ENCODE peak calls at places on chromosomes 6 and 20, in seven cellular contexts. M, D, H, G, X, C and I are unnamed samples.

GRCh38 chr6:108742041-108742440 is 106.2 kb upstream of the ARMC2 start:
- DNase-seq in X (no peak), C (no peak), H (no peak), M (no peak), G (no peak), D (no peak), I (no peak)

GRCh38 chr20:14401479-14402138 is 64.2 kb upstream of the FLRT3 start:
- DNase-seq in M (no peak), C (no peak), X (no peak), D (peak; percentile 87), G (no peak), H (peak; percentile 23), I (no peak)

GRCh38 chr20:46586724-46587123 is 36.3 kb upstream of the OCSTAMP start:
- DNase-seq in X (no peak), G (no peak), H (no peak), M (no peak), C (no peak), D (no peak), I (no peak)

GRCh38 chr6:5333653-5334052 is 72.3 kb downstream of the FARS2 start:
- DNase-seq in C (no peak), X (no peak), H (no peak), G (no peak), D (peak; percentile 94), M (no peak), I (no peak)

GRCh38 chr6:169962604-169963469 is 211.4 kb downstream of the ERMARD start:
- DNase-seq in C (no peak), M (no peak), D (no peak), H (no peak), X (peak; percentile 5), G (no peak), I (no peak)

GRCh38 chr6:131146865-131147264 is 11.6 kb downstream of the AKAP7 start:
- DNase-seq in H (no peak), M (no peak), C (no peak), X (no peak), G (no peak), D (no peak), I (no peak)

GRCh38 chr6:96234476-96234875 is 218.7 kb downstream of the FUT9 start:
- DNase-seq in C (no peak), D (no peak), H (no peak), X (no peak), G (no peak), M (no peak), I (no peak)

GRCh38 chr6:156963712-156964700 is 186.8 kb downstream of the ARID1B start:
- DNase-seq in H (no peak), D (peak; percentile 48), G (no peak), C (no peak), X (peak; percentile 42), M (no peak), I (peak; percentile 59)

GRCh38 chr20:3296256-3297095 is 57.5 kb upstream of the SLC4A11 start:
- DNase-seq in D (no peak), G (no peak), M (no peak), C (no peak), X (no peak), H (no peak), I (no peak)

GRCh38 chr6:131281471-131282270 is 146.4 kb downstream of the AKAP7 start:
- DNase-seq in G (peak; percentile 19), C (peak; percentile 21), M (peak; percentile 32), X (peak; percentile 73), H (peak; percentile 40), D (peak; percentile 35), I (no peak)

GRCh38 chr6:38720295-38720694 is 5.2 kb downstream of the DNAH8 start:
- DNase-seq in G (no peak), M (no peak), D (peak; percentile 16), H (peak; percentile 9), C (no peak), X (no peak), I (no peak)

GRCh38 chr20:21291026-21291425 is 12.1 kb upstream of the XRN2 start:
- DNase-seq in D (no peak), G (no peak), C (no peak), H (no peak), X (no peak), M (no peak), I (no peak)

GRCh38 chr6:150403458-150404245 is 34.8 kb downstream of the IYD start:
- DNase-seq in G (no peak), X (no peak), H (no peak), M (no peak), C (no peak), D (peak; percentile 65), I (no peak)

GRCh38 chr6:82205793-82206425 is 41.6 kb downstream of the IBTK start:
- DNase-seq in X (no peak), H (no peak), G (no peak), D (peak; percentile 42), C (no peak), M (no peak), I (no peak)

GRCh38 chr6:138772596-138773176 is 883 bp upstream of the CCDC28A start:
- DNase-seq in X (no peak), M (no peak), G (no peak), D (peak; percentile 81), H (no peak), C (no peak), I (no peak)

GRCh38 chr6:128204621-128205020 is 303.8 kb upstream of the THEMIS start:
- DNase-seq in M (no peak), H (no peak), D (no peak), G (no peak), X (no peak), C (no peak), I (no peak)